ENCODE peak calls at places on chromosomes 4 and X, in seven cellular contexts. One of them, this sample, is unnamed.
A peak's percentile ranks its signal among the peaks of the same experiment; 100 is the strongest.

GRCh38 chr4:151822331-151822730 is 61.5 kb upstream of the GATB start:
- DNase-seq in aorta: no peak
- DNase-seq in T-helper 1 cell: no peak
- DNase-seq in NCI-H460: no peak
- DNase-seq in stimulated activated CD8-positive, alpha-beta memory T cell treated with anti-CD3 and anti-CD28 coated beads, Interleukin-15, amount 100 ng/mL, for 48 hours: no peak
- DNase-seq in fibroblast of the aortic adventitia: no peak
- DNase-seq in non-pigmented ciliary epithelial cell: no peak
- DNase-seq in this sample: no peak

GRCh38 chrX:154142386-154142785 is 1.7 kb upstream of the OPN1LW start:
- DNase-seq in aorta: no peak
- DNase-seq in T-helper 1 cell: no peak
- DNase-seq in NCI-H460: no peak
- DNase-seq in stimulated activated CD8-positive, alpha-beta memory T cell treated with anti-CD3 and anti-CD28 coated beads, Interleukin-15, amount 100 ng/mL, for 48 hours: no peak
- DNase-seq in fibroblast of the aortic adventitia: no peak
- DNase-seq in non-pigmented ciliary epithelial cell: no peak
- DNase-seq in this sample: no peak

GRCh38 chr4:7428261-7429068 is 6.3 kb downstream of the PSAPL1 start:
- DNase-seq in aorta: no peak
- DNase-seq in T-helper 1 cell: no peak
- DNase-seq in NCI-H460: no peak
- DNase-seq in stimulated activated CD8-positive, alpha-beta memory T cell treated with anti-CD3 and anti-CD28 coated beads, Interleukin-15, amount 100 ng/mL, for 48 hours: no peak
- DNase-seq in fibroblast of the aortic adventitia: no peak
- DNase-seq in non-pigmented ciliary epithelial cell: no peak
- DNase-seq in this sample: no peak

GRCh38 chr4:85854543-85854942 is 379.6 kb downstream of the ARHGAP24 start:
- DNase-seq in aorta: no peak
- DNase-seq in T-helper 1 cell: no peak
- DNase-seq in NCI-H460: no peak
- DNase-seq in stimulated activated CD8-positive, alpha-beta memory T cell treated with anti-CD3 and anti-CD28 coated beads, Interleukin-15, amount 100 ng/mL, for 48 hours: no peak
- DNase-seq in fibroblast of the aortic adventitia: no peak
- DNase-seq in non-pigmented ciliary epithelial cell: no peak
- DNase-seq in this sample: no peak

GRCh38 chr4:152307669-152308068 is 228.2 kb downstream of the FBXW7 start:
- DNase-seq in aorta: no peak
- DNase-seq in T-helper 1 cell: no peak
- DNase-seq in NCI-H460: no peak
- DNase-seq in stimulated activated CD8-positive, alpha-beta memory T cell treated with anti-CD3 and anti-CD28 coated beads, Interleukin-15, amount 100 ng/mL, for 48 hours: no peak
- DNase-seq in fibroblast of the aortic adventitia: no peak
- DNase-seq in non-pigmented ciliary epithelial cell: no peak
- DNase-seq in this sample: no peak

GRCh38 chrX:66021758-66022741 is 17.8 kb downstream of the VSIG4 start:
- DNase-seq in aorta: no peak
- DNase-seq in T-helper 1 cell: no peak
- DNase-seq in NCI-H460: no peak
- DNase-seq in stimulated activated CD8-positive, alpha-beta memory T cell treated with anti-CD3 and anti-CD28 coated beads, Interleukin-15, amount 100 ng/mL, for 48 hours: no peak
- DNase-seq in fibroblast of the aortic adventitia: no peak
- DNase-seq in non-pigmented ciliary epithelial cell: no peak
- DNase-seq in this sample: no peak

GRCh38 chr4:98470831-98471230 is 187.6 kb downstream of the TSPAN5 start:
- DNase-seq in aorta: no peak
- DNase-seq in T-helper 1 cell: no peak
- DNase-seq in NCI-H460: no peak
- DNase-seq in stimulated activated CD8-positive, alpha-beta memory T cell treated with anti-CD3 and anti-CD28 coated beads, Interleukin-15, amount 100 ng/mL, for 48 hours: no peak
- DNase-seq in fibroblast of the aortic adventitia: no peak
- DNase-seq in non-pigmented ciliary epithelial cell: no peak
- DNase-seq in this sample: no peak

GRCh38 chrX:52270453-52271116 is 85.9 kb downstream of the MAGED4 start:
- DNase-seq in aorta: no peak
- DNase-seq in T-helper 1 cell: no peak
- DNase-seq in NCI-H460: no peak
- DNase-seq in stimulated activated CD8-positive, alpha-beta memory T cell treated with anti-CD3 and anti-CD28 coated beads, Interleukin-15, amount 100 ng/mL, for 48 hours: no peak
- DNase-seq in fibroblast of the aortic adventitia: no peak
- DNase-seq in non-pigmented ciliary epithelial cell: no peak
- DNase-seq in this sample: no peak

GRCh38 chr4:47668810-47669408 is 169.0 kb downstream of the CORIN start:
- DNase-seq in aorta: no peak
- DNase-seq in T-helper 1 cell: no peak
- DNase-seq in NCI-H460: peak; percentile 34
- DNase-seq in stimulated activated CD8-positive, alpha-beta memory T cell treated with anti-CD3 and anti-CD28 coated beads, Interleukin-15, amount 100 ng/mL, for 48 hours: no peak
- DNase-seq in fibroblast of the aortic adventitia: peak; percentile 77
- DNase-seq in non-pigmented ciliary epithelial cell: no peak
- DNase-seq in this sample: no peak

GRCh38 chrX:9310596-9310995 is 154.3 kb upstream of the TBL1X start:
- DNase-seq in aorta: no peak
- DNase-seq in T-helper 1 cell: no peak
- DNase-seq in NCI-H460: no peak
- DNase-seq in stimulated activated CD8-positive, alpha-beta memory T cell treated with anti-CD3 and anti-CD28 coated beads, Interleukin-15, amount 100 ng/mL, for 48 hours: no peak
- DNase-seq in fibroblast of the aortic adventitia: peak; percentile 19
- DNase-seq in non-pigmented ciliary epithelial cell: no peak
- DNase-seq in this sample: no peak

GRCh38 chr4:32349026-32349425 is 1628.9 kb downstream of the PCDH7 start:
- DNase-seq in aorta: no peak
- DNase-seq in T-helper 1 cell: no peak
- DNase-seq in NCI-H460: no peak
- DNase-seq in stimulated activated CD8-positive, alpha-beta memory T cell treated with anti-CD3 and anti-CD28 coated beads, Interleukin-15, amount 100 ng/mL, for 48 hours: no peak
- DNase-seq in fibroblast of the aortic adventitia: no peak
- DNase-seq in non-pigmented ciliary epithelial cell: no peak
- DNase-seq in this sample: no peak

GRCh38 chr4:88138561-88138960 is 19.9 kb downstream of the ABCG2 start:
- DNase-seq in aorta: no peak
- DNase-seq in T-helper 1 cell: no peak
- DNase-seq in NCI-H460: no peak
- DNase-seq in stimulated activated CD8-positive, alpha-beta memory T cell treated with anti-CD3 and anti-CD28 coated beads, Interleukin-15, amount 100 ng/mL, for 48 hours: no peak
- DNase-seq in fibroblast of the aortic adventitia: peak; percentile 77
- DNase-seq in non-pigmented ciliary epithelial cell: peak; percentile 45
- DNase-seq in this sample: no peak

GRCh38 chrX:110341189-110342035 is 17.2 kb upstream of the RTL9 start:
- DNase-seq in aorta: no peak
- DNase-seq in T-helper 1 cell: no peak
- DNase-seq in NCI-H460: peak; percentile 72
- DNase-seq in stimulated activated CD8-positive, alpha-beta memory T cell treated with anti-CD3 and anti-CD28 coated beads, Interleukin-15, amount 100 ng/mL, for 48 hours: no peak
- DNase-seq in fibroblast of the aortic adventitia: peak; percentile 86
- DNase-seq in non-pigmented ciliary epithelial cell: peak; percentile 53
- DNase-seq in this sample: no peak

GRCh38 chrX:41739871-41740270 is 15.9 kb downstream of the GPR82 start:
- DNase-seq in aorta: no peak
- DNase-seq in T-helper 1 cell: no peak
- DNase-seq in NCI-H460: no peak
- DNase-seq in stimulated activated CD8-positive, alpha-beta memory T cell treated with anti-CD3 and anti-CD28 coated beads, Interleukin-15, amount 100 ng/mL, for 48 hours: no peak
- DNase-seq in fibroblast of the aortic adventitia: no peak
- DNase-seq in non-pigmented ciliary epithelial cell: no peak
- DNase-seq in this sample: no peak

GRCh38 chr4:772118-772517 is 53.8 kb downstream of the CPLX1 start:
- DNase-seq in aorta: no peak
- DNase-seq in T-helper 1 cell: no peak
- DNase-seq in NCI-H460: no peak
- DNase-seq in stimulated activated CD8-positive, alpha-beta memory T cell treated with anti-CD3 and anti-CD28 coated beads, Interleukin-15, amount 100 ng/mL, for 48 hours: no peak
- DNase-seq in fibroblast of the aortic adventitia: peak; percentile 22
- DNase-seq in non-pigmented ciliary epithelial cell: no peak
- DNase-seq in this sample: no peak

GRCh38 chr4:182478475-182478874 is 235.3 kb downstream of the TENM3 start:
- DNase-seq in aorta: no peak
- DNase-seq in T-helper 1 cell: no peak
- DNase-seq in NCI-H460: peak; percentile 29
- DNase-seq in stimulated activated CD8-positive, alpha-beta memory T cell treated with anti-CD3 and anti-CD28 coated beads, Interleukin-15, amount 100 ng/mL, for 48 hours: no peak
- DNase-seq in fibroblast of the aortic adventitia: peak; percentile 60
- DNase-seq in non-pigmented ciliary epithelial cell: peak; percentile 8
- DNase-seq in this sample: no peak

GRCh38 chr4:139281212-139281611 is 1.2 kb upstream of the MGARP start:
- DNase-seq in aorta: no peak
- DNase-seq in T-helper 1 cell: no peak
- DNase-seq in NCI-H460: no peak
- DNase-seq in stimulated activated CD8-positive, alpha-beta memory T cell treated with anti-CD3 and anti-CD28 coated beads, Interleukin-15, amount 100 ng/mL, for 48 hours: no peak
- DNase-seq in fibroblast of the aortic adventitia: no peak
- DNase-seq in non-pigmented ciliary epithelial cell: no peak
- DNase-seq in this sample: no peak

GRCh38 chr4:101596786-101597185 is 193.7 kb upstream of the BANK1 start:
- DNase-seq in aorta: no peak
- DNase-seq in T-helper 1 cell: no peak
- DNase-seq in NCI-H460: no peak
- DNase-seq in stimulated activated CD8-positive, alpha-beta memory T cell treated with anti-CD3 and anti-CD28 coated beads, Interleukin-15, amount 100 ng/mL, for 48 hours: no peak
- DNase-seq in fibroblast of the aortic adventitia: no peak
- DNase-seq in non-pigmented ciliary epithelial cell: no peak
- DNase-seq in this sample: no peak

GRCh38 chr4:115154826-115155225 is 41.4 kb upstream of the NDST4 start:
- DNase-seq in aorta: no peak
- DNase-seq in T-helper 1 cell: no peak
- DNase-seq in NCI-H460: no peak
- DNase-seq in stimulated activated CD8-positive, alpha-beta memory T cell treated with anti-CD3 and anti-CD28 coated beads, Interleukin-15, amount 100 ng/mL, for 48 hours: no peak
- DNase-seq in fibroblast of the aortic adventitia: no peak
- DNase-seq in non-pigmented ciliary epithelial cell: no peak
- DNase-seq in this sample: no peak

GRCh38 chrX:53288173-53288572 is 6.8 kb upstream of the IQSEC2 start:
- DNase-seq in aorta: peak; percentile 74
- DNase-seq in T-helper 1 cell: no peak
- DNase-seq in NCI-H460: no peak
- DNase-seq in stimulated activated CD8-positive, alpha-beta memory T cell treated with anti-CD3 and anti-CD28 coated beads, Interleukin-15, amount 100 ng/mL, for 48 hours: no peak
- DNase-seq in fibroblast of the aortic adventitia: no peak
- DNase-seq in non-pigmented ciliary epithelial cell: no peak
- DNase-seq in this sample: no peak

GRCh38 chrX:55452825-55453124 is 848 bp downstream of the MAGEH1 start:
- DNase-seq in aorta: no peak
- DNase-seq in T-helper 1 cell: no peak
- DNase-seq in NCI-H460: no peak
- DNase-seq in stimulated activated CD8-positive, alpha-beta memory T cell treated with anti-CD3 and anti-CD28 coated beads, Interleukin-15, amount 100 ng/mL, for 48 hours: no peak
- DNase-seq in fibroblast of the aortic adventitia: no peak
- DNase-seq in non-pigmented ciliary epithelial cell: no peak
- DNase-seq in this sample: no peak

GRCh38 chrX:74107666-74108065 is 196.3 kb upstream of the ZCCHC13 start:
- DNase-seq in aorta: no peak
- DNase-seq in T-helper 1 cell: no peak
- DNase-seq in NCI-H460: no peak
- DNase-seq in stimulated activated CD8-positive, alpha-beta memory T cell treated with anti-CD3 and anti-CD28 coated beads, Interleukin-15, amount 100 ng/mL, for 48 hours: no peak
- DNase-seq in fibroblast of the aortic adventitia: no peak
- DNase-seq in non-pigmented ciliary epithelial cell: no peak
- DNase-seq in this sample: no peak

GRCh38 chrX:49071877-49072711 is 1.7 kb downstream of the PRAF2 start:
- DNase-seq in aorta: peak; percentile 88
- DNase-seq in T-helper 1 cell: no peak
- DNase-seq in NCI-H460: no peak
- DNase-seq in stimulated activated CD8-positive, alpha-beta memory T cell treated with anti-CD3 and anti-CD28 coated beads, Interleukin-15, amount 100 ng/mL, for 48 hours: no peak
- DNase-seq in fibroblast of the aortic adventitia: peak; percentile 84
- DNase-seq in non-pigmented ciliary epithelial cell: peak; percentile 32
- DNase-seq in this sample: no peak

GRCh38 chr4:111283066-111283677 is 660.3 kb upstream of the PITX2 start:
- DNase-seq in aorta: peak; percentile 49
- DNase-seq in T-helper 1 cell: no peak
- DNase-seq in NCI-H460: peak; percentile 61
- DNase-seq in stimulated activated CD8-positive, alpha-beta memory T cell treated with anti-CD3 and anti-CD28 coated beads, Interleukin-15, amount 100 ng/mL, for 48 hours: peak; percentile 1
- DNase-seq in fibroblast of the aortic adventitia: peak; percentile 70
- DNase-seq in non-pigmented ciliary epithelial cell: peak; percentile 18
- DNase-seq in this sample: no peak

GRCh38 chr4:106312377-106312776 is 3.6 kb downstream of the TBCK start:
- DNase-seq in aorta: no peak
- DNase-seq in T-helper 1 cell: no peak
- DNase-seq in NCI-H460: no peak
- DNase-seq in stimulated activated CD8-positive, alpha-beta memory T cell treated with anti-CD3 and anti-CD28 coated beads, Interleukin-15, amount 100 ng/mL, for 48 hours: no peak
- DNase-seq in fibroblast of the aortic adventitia: peak; percentile 77
- DNase-seq in non-pigmented ciliary epithelial cell: no peak
- DNase-seq in this sample: no peak

GRCh38 chr4:144579411-144580020 is 66.4 kb upstream of the HHIP start:
- DNase-seq in aorta: no peak
- DNase-seq in T-helper 1 cell: no peak
- DNase-seq in NCI-H460: no peak
- DNase-seq in stimulated activated CD8-positive, alpha-beta memory T cell treated with anti-CD3 and anti-CD28 coated beads, Interleukin-15, amount 100 ng/mL, for 48 hours: no peak
- DNase-seq in fibroblast of the aortic adventitia: peak; percentile 75
- DNase-seq in non-pigmented ciliary epithelial cell: no peak
- DNase-seq in this sample: no peak

GRCh38 chr4:87250294-87250693 is 29.9 kb upstream of the KLHL8 start:
- DNase-seq in aorta: no peak
- DNase-seq in T-helper 1 cell: no peak
- DNase-seq in NCI-H460: no peak
- DNase-seq in stimulated activated CD8-positive, alpha-beta memory T cell treated with anti-CD3 and anti-CD28 coated beads, Interleukin-15, amount 100 ng/mL, for 48 hours: no peak
- DNase-seq in fibroblast of the aortic adventitia: no peak
- DNase-seq in non-pigmented ciliary epithelial cell: no peak
- DNase-seq in this sample: no peak

GRCh38 chr4:7462509-7462971 is 27.8 kb upstream of the PSAPL1 start:
- DNase-seq in aorta: no peak
- DNase-seq in T-helper 1 cell: no peak
- DNase-seq in NCI-H460: no peak
- DNase-seq in stimulated activated CD8-positive, alpha-beta memory T cell treated with anti-CD3 and anti-CD28 coated beads, Interleukin-15, amount 100 ng/mL, for 48 hours: no peak
- DNase-seq in fibroblast of the aortic adventitia: no peak
- DNase-seq in non-pigmented ciliary epithelial cell: no peak
- DNase-seq in this sample: no peak

GRCh38 chr4:142703694-142704309 is 142.3 kb downstream of the INPP4B start:
- DNase-seq in aorta: no peak
- DNase-seq in T-helper 1 cell: no peak
- DNase-seq in NCI-H460: no peak
- DNase-seq in stimulated activated CD8-positive, alpha-beta memory T cell treated with anti-CD3 and anti-CD28 coated beads, Interleukin-15, amount 100 ng/mL, for 48 hours: no peak
- DNase-seq in fibroblast of the aortic adventitia: no peak
- DNase-seq in non-pigmented ciliary epithelial cell: no peak
- DNase-seq in this sample: peak; percentile 18

GRCh38 chrX:53605004-53605403 is 81.5 kb downstream of the HUWE1 start:
- DNase-seq in aorta: no peak
- DNase-seq in T-helper 1 cell: no peak
- DNase-seq in NCI-H460: no peak
- DNase-seq in stimulated activated CD8-positive, alpha-beta memory T cell treated with anti-CD3 and anti-CD28 coated beads, Interleukin-15, amount 100 ng/mL, for 48 hours: no peak
- DNase-seq in fibroblast of the aortic adventitia: peak; percentile 52
- DNase-seq in non-pigmented ciliary epithelial cell: no peak
- DNase-seq in this sample: no peak

GRCh38 chr4:95084584-95084983 is 326.8 kb downstream of the BMPR1B start:
- DNase-seq in aorta: no peak
- DNase-seq in T-helper 1 cell: no peak
- DNase-seq in NCI-H460: no peak
- DNase-seq in stimulated activated CD8-positive, alpha-beta memory T cell treated with anti-CD3 and anti-CD28 coated beads, Interleukin-15, amount 100 ng/mL, for 48 hours: no peak
- DNase-seq in fibroblast of the aortic adventitia: no peak
- DNase-seq in non-pigmented ciliary epithelial cell: no peak
- DNase-seq in this sample: no peak

GRCh38 chr4:151316645-151317044 is 8.8 kb downstream of the SH3D19 start:
- DNase-seq in aorta: no peak
- DNase-seq in T-helper 1 cell: no peak
- DNase-seq in NCI-H460: no peak
- DNase-seq in stimulated activated CD8-positive, alpha-beta memory T cell treated with anti-CD3 and anti-CD28 coated beads, Interleukin-15, amount 100 ng/mL, for 48 hours: no peak
- DNase-seq in fibroblast of the aortic adventitia: no peak
- DNase-seq in non-pigmented ciliary epithelial cell: no peak
- DNase-seq in this sample: no peak

GRCh38 chrX:97224148-97224547 is 340.4 kb downstream of the RPA4 start:
- DNase-seq in aorta: no peak
- DNase-seq in T-helper 1 cell: no peak
- DNase-seq in NCI-H460: no peak
- DNase-seq in stimulated activated CD8-positive, alpha-beta memory T cell treated with anti-CD3 and anti-CD28 coated beads, Interleukin-15, amount 100 ng/mL, for 48 hours: no peak
- DNase-seq in fibroblast of the aortic adventitia: no peak
- DNase-seq in non-pigmented ciliary epithelial cell: no peak
- DNase-seq in this sample: no peak

GRCh38 chr4:123632646-123633045 is 236.1 kb downstream of the SPRY1 start:
- DNase-seq in aorta: no peak
- DNase-seq in T-helper 1 cell: no peak
- DNase-seq in NCI-H460: no peak
- DNase-seq in stimulated activated CD8-positive, alpha-beta memory T cell treated with anti-CD3 and anti-CD28 coated beads, Interleukin-15, amount 100 ng/mL, for 48 hours: no peak
- DNase-seq in fibroblast of the aortic adventitia: no peak
- DNase-seq in non-pigmented ciliary epithelial cell: no peak
- DNase-seq in this sample: no peak

GRCh38 chr4:26484032-26484515 is 6.2 kb downstream of the CCKAR start:
- DNase-seq in aorta: no peak
- DNase-seq in T-helper 1 cell: no peak
- DNase-seq in NCI-H460: no peak
- DNase-seq in stimulated activated CD8-positive, alpha-beta memory T cell treated with anti-CD3 and anti-CD28 coated beads, Interleukin-15, amount 100 ng/mL, for 48 hours: no peak
- DNase-seq in fibroblast of the aortic adventitia: peak; percentile 71
- DNase-seq in non-pigmented ciliary epithelial cell: no peak
- DNase-seq in this sample: no peak